ENCODE peak calls at places on chromosome 4, in eight cellular contexts. S, E, F, K, C, B, I and A are unnamed samples.

GRCh38 chr4:16843831-16844508 is 54.5 kb downstream of the LDB2 start:
- DNase-seq in S (no peak), E (no peak), F (no peak), K (no peak), C (peak), B (no peak), I (peak), A (no peak)

GRCh38 chr4:174559894-174560293 is 37.6 kb upstream of the HPGD start:
- DNase-seq in S (no peak), E (no peak), F (no peak), K (no peak), C (no peak), B (no peak), I (no peak), A (no peak)

GRCh38 chr4:24642941-24643628 is 58.7 kb upstream of the DHX15 start:
- DNase-seq in S (no peak), E (no peak), F (no peak), K (no peak), C (no peak), B (no peak), I (peak), A (no peak)

GRCh38 chr4:100042235-100042634 is 92.2 kb upstream of the H2AZ1 start:
- DNase-seq in S (no peak), E (no peak), F (no peak), K (no peak), C (peak), B (no peak), I (peak), A (no peak)

GRCh38 chr4:108155373-108155772 is 13.4 kb downstream of the LEF1 start:
- DNase-seq in S (no peak), E (no peak), F (no peak), K (no peak), C (peak), B (no peak), I (no peak), A (no peak)

GRCh38 chr4:86653237-86653865 is 59.2 kb downstream of the PTPN13 start:
- DNase-seq in S (no peak), E (no peak), F (peak), K (no peak), C (no peak), B (no peak), I (no peak), A (no peak)

GRCh38 chr4:74651198-74651597 is 143.1 kb downstream of the BTC start:
- DNase-seq in S (no peak), E (no peak), F (no peak), K (no peak), C (no peak), B (no peak), I (no peak), A (no peak)

GRCh38 chr4:51895158-51895557 is 52.2 kb downstream of the DCUN1D4 start:
- DNase-seq in S (no peak), E (no peak), F (no peak), K (no peak), C (no peak), B (no peak), I (no peak), A (no peak)

GRCh38 chr4:47061435-47061834 is 30.1 kb downstream of the GABRB1 start:
- DNase-seq in S (no peak), E (no peak), F (no peak), K (no peak), C (peak), B (no peak), I (peak), A (no peak)

GRCh38 chr4:162010362-162010761 is 153.4 kb downstream of the FSTL5 start:
- DNase-seq in S (no peak), E (no peak), F (no peak), K (no peak), C (peak), B (no peak), I (peak), A (no peak)

GRCh38 chr4:23979534-23979933 is 89.7 kb upstream of the PPARGC1A start:
- DNase-seq in S (no peak), E (no peak), F (no peak), K (no peak), C (no peak), B (no peak), I (no peak), A (no peak)

GRCh38 chr4:57424231-57424897 is 314.2 kb upstream of the IGFBP7 start:
- DNase-seq in S (no peak), E (no peak), F (no peak), K (no peak), C (peak), B (no peak), I (peak), A (no peak)

GRCh38 chr4:89800527-89801103 is 36.3 kb downstream of the SNCA start:
- DNase-seq in S (no peak), E (no peak), F (no peak), K (no peak), C (peak), B (no peak), I (no peak), A (no peak)

GRCh38 chr4:36609631-36610030 is 328.2 kb downstream of the DTHD1 start:
- DNase-seq in S (no peak), E (no peak), F (no peak), K (no peak), C (no peak), B (no peak), I (no peak), A (no peak)

GRCh38 chr4:78938474-78938867 is 767 bp downstream of the PAQR3 start:
- DNase-seq in S (no peak), E (no peak), F (no peak), K (no peak), C (no peak), B (no peak), I (no peak), A (no peak)

GRCh38 chr4:119014658-119015057 is 121.0 kb upstream of the MYOZ2 start:
- DNase-seq in S (no peak), E (no peak), F (no peak), K (no peak), C (no peak), B (no peak), I (no peak), A (no peak)